ENCODE peak calls at places on chromosomes 7 and 10, in nine cellular contexts. U is cardiac muscle cell; Q is CD4-positive, alpha-beta T cell; Z is ascending aorta; S is brain microvascular endothelial cell; W is stomach; R is tibial artery; X is foreskin fibroblast; D is B cell. T is an unnamed sample.

GRCh38 chr7:81584667-81585066 is 185.2 kb downstream of the HGF start:
- DNase-seq in U (no peak), X (no peak), D (no peak), Q (no peak), W (no peak), Z (no peak), S (no peak), R (no peak), T (no peak)

GRCh38 chr7:129066290-129067131 is 11.6 kb upstream of the TNPO3 start:
- DNase-seq in Q (no peak), R (no peak), D (no peak), W (no peak), Z (no peak), U (no peak), S (peak), X (peak), T (no peak)

GRCh38 chr10:10831085-10831484 is 186.6 kb upstream of the CELF2 start:
- DNase-seq in X (peak), W (no peak), U (no peak), R (peak), Q (no peak), D (no peak), S (peak), Z (peak), T (no peak)

GRCh38 chr10:74816824-74817498 is 9.4 kb upstream of the KAT6B start:
- DNase-seq in R (no peak), X (no peak), W (no peak), D (no peak), Q (no peak), S (no peak), Z (no peak), U (no peak), T (no peak)

GRCh38 chr10:71213127-71213616 is 802 bp downstream of the UNC5B start:
- DNase-seq in X (peak), S (peak), W (peak), R (peak), Z (no peak), D (no peak), Q (no peak), U (peak), T (no peak)

GRCh38 chr10:128540806-128541739 is 414.9 kb upstream of the MKI67 start:
- DNase-seq in R (no peak), Z (no peak), U (peak), Q (no peak), D (no peak), X (no peak), W (peak), S (no peak), T (no peak)

GRCh38 chr10:484441-484924 is 205.0 kb downstream of the DIP2C start:
- DNase-seq in R (peak), D (no peak), S (peak), U (peak), W (peak), X (peak), Z (no peak), Q (no peak), T (no peak)

GRCh38 chr10:18615618-18616017 is 35.8 kb downstream of the NSUN6 start:
- DNase-seq in S (no peak), R (no peak), U (no peak), Z (no peak), Q (no peak), D (no peak), W (no peak), X (no peak), T (no peak)

GRCh38 chr10:101617824-101618568 is 29.9 kb downstream of the DPCD start:
- DNase-seq in X (no peak), Q (no peak), S (no peak), D (no peak), U (no peak), W (no peak), Z (no peak), R (no peak), T (no peak)

DNA sequence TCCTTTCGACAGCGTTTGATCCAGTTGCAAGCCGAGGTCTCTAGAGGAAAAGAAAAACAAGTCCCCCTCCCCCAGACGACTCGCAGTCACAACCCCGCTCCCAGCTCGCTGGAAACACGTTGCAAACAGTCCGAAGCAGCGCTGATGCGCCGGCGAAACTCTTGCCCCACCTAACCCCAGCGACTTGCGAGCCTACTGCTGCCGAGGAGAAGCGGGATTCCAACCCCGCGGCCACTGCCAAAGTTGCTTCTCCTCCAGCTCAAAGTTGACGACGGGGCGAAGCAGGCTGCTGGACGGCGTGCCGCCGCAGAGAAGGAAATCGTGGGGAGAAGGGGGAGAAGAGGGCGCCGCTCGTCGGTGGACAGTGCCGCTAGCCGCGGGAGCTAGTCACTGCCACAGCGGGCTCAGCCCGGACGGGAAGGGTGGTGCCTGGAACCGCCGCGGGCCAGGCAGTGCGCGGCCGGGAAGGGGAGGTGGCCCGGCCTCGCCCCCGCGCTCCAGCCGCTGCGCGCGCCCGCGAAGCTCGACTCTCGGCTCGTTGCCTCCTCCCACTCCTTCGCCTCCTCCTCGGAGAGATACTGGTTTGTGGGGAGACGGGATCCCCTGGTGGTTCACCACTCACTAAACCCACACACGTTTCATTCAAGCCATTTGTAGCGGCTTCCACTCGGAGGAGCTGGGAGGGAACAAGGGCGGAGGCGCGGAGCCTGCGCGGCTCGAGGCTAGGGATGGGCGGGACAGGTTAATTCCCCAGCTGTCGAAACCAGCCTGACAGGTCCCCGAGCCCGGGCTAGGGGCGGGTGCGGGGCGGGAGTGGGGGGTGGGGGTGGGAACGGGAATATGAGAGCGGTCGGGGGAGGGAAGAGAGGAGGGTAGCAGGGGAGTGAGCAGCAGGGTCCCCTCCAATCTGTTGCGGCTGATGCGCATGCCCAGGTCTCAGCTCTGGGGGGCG is at the start of gene GPR37:
- DNase-seq in D (peak), Z (no peak), W (peak), U (peak), X (peak), Q (no peak), S (peak), R (peak), T (peak)
- TF ChIP-seq CTCF in D (no peak), Z (peak), W (no peak), U (no peak), X (peak), Q (no peak), S (peak), R (no peak), T (peak)

GRCh38 chr10:124681626-124682552 is 62.3 kb downstream of the FAM53B start:
- DNase-seq in S (no peak), R (no peak), U (no peak), W (no peak), Z (no peak), D (no peak), Q (no peak), X (no peak), T (no peak)

GRCh38 chr10:124686707-124687376 is 57.3 kb downstream of the FAM53B start:
- DNase-seq in W (peak), S (no peak), R (peak), Z (no peak), Q (no peak), D (no peak), X (no peak), U (no peak), T (no peak)

GRCh38 chr10:124683816-124684215 is 60.4 kb downstream of the FAM53B start:
- DNase-seq in X (no peak), W (no peak), R (no peak), D (no peak), S (no peak), Z (no peak), Q (no peak), U (no peak), T (no peak)

GRCh38 chr10:124688366-124688765 is 55.8 kb downstream of the FAM53B start:
- DNase-seq in S (no peak), W (no peak), Q (no peak), U (no peak), R (no peak), D (no peak), Z (no peak), X (no peak), T (no peak)

DNA sequence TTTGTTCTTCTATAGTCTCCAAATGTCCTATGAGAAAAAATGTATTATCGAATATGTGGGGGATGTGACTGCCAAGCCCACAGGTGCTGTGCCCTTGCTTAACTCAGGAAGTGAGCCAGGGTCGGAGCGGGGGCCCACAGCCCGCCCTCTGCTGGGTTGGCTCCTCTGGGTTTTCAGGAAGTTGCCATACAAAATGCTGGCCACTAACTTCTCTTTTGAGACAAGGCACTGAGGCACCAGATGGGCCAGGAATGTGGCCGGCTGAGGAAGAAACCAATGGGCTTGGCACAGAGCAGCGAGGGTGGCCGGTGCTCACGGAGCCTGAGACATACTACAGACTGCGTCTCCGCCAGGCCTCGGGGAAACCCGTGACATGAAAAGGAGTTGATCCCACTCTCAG is 58.9 kb downstream of the FAM53B start:
- DNase-seq in S (no peak), W (no peak), R (peak), Z (no peak), X (no peak), Q (no peak), D (peak), U (no peak), T (no peak)
- TF ChIP-seq CTCF in S (no peak), W (no peak), R (no peak), Z (no peak), X (no peak), Q (no peak), D (peak), U (no peak), T (no peak)

GRCh38 chr7:100271716-100272537 is 35.6 kb upstream of the SPDYE3 start:
- DNase-seq in Z (peak), R (peak), W (peak), U (peak), S (peak), X (peak), Q (peak), D (peak), T (peak)
- TF ChIP-seq CTCF in Z (peak), R (peak), W (peak), U (peak), S (peak), X (peak), Q (no peak), D (peak), T (peak)

GRCh38 chr7:29297194-29297890 is 102.8 kb downstream of the CHN2 start:
- DNase-seq in Q (no peak), W (no peak), D (no peak), X (no peak), Z (no peak), U (no peak), R (no peak), S (no peak), T (no peak)
- TF ChIP-seq CTCF in Q (no peak), W (no peak), D (no peak), X (peak), Z (no peak), U (peak), R (no peak), S (peak), T (peak)

DNA sequence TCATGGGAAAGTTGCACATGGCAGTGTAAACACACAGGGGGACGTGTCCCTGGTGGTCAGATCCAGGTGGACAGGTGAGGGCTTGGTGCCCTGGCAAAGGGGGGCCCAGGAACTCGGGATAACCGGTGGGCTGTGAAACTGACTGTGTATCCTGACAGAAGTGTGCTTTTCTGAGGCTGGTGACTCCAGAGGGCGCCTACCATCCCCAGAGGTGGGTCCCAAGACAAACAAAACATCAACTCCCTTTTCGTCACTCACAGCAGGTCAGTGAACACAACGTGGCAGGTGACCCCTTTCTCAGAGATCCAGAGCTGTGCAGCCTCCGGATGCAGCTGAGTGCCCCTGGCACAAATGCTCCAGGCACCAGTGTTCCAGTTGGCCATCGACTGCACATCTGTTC is 56.0 kb upstream of the DDC start:
- DNase-seq in D (no peak), U (no peak), Q (no peak), S (no peak), R (no peak), W (no peak), X (no peak), Z (no peak), T (no peak)
- TF ChIP-seq CTCF in D (no peak), U (no peak), Q (no peak), S (no peak), R (no peak), W (no peak), X (no peak), Z (no peak), T (no peak)

GRCh38 chr10:4545077-4545476 is 280.9 kb upstream of the AKR1E2 start:
- DNase-seq in D (no peak), W (no peak), R (no peak), Q (no peak), U (no peak), X (peak), Z (no peak), S (no peak), T (no peak)

GRCh38 chr10:4538016-4538415 is 288.0 kb upstream of the AKR1E2 start:
- DNase-seq in W (no peak), S (no peak), R (no peak), U (no peak), X (no peak), Z (no peak), D (no peak), Q (no peak), T (no peak)

GRCh38 chr10:4546500-4546899 is 279.5 kb upstream of the AKR1E2 start:
- DNase-seq in X (peak), D (no peak), Z (no peak), Q (no peak), U (no peak), S (peak), R (no peak), W (no peak), T (no peak)

GRCh38 chr10:4543943-4544540 is 282.0 kb upstream of the AKR1E2 start:
- DNase-seq in S (no peak), U (no peak), Z (no peak), W (no peak), D (no peak), Q (no peak), X (peak), R (no peak), T (no peak)

DNA sequence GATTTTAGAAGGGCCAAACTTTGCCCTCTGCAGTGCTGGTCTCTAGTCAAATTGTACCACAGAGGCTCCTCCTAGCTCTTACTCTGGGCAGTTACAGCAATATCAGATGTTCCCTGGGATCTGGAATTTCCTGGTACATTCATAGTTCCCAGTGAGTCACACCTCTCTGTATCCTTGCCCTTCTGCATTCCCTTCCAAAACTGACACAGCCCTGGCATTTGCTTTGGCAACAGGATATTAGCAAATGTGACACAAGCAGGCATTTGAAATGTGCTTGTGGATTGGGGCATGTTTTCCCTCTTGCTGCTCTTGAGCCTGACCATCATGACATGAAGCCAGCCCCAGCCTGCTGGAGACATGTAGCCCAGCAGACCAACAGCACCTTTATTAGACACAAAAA is 284.7 kb upstream of the AKR1E2 start:
- DNase-seq in X (peak), S (peak), D (no peak), Z (peak), W (peak), Q (no peak), R (peak), U (no peak), T (no peak)
- TF ChIP-seq CTCF in X (peak), S (peak), D (no peak), Z (peak), W (no peak), Q (no peak), R (peak), U (peak), T (no peak)

GRCh38 chr10:98795467-98795866 is 348.7 kb upstream of the HPS1 start:
- DNase-seq in S (no peak), D (no peak), W (peak), Z (no peak), X (no peak), Q (no peak), R (no peak), U (no peak), T (no peak)

GRCh38 chr10:98790817-98791216 is 344.1 kb upstream of the HPS1 start:
- DNase-seq in Z (no peak), U (peak), X (peak), S (no peak), W (no peak), Q (no peak), D (peak), R (no peak), T (no peak)
- TF ChIP-seq CTCF in Z (peak), U (peak), X (peak), S (no peak), W (no peak), Q (no peak), D (no peak), R (peak), T (peak)

T was measured in D721Med.